ENCODE peak calls at places on chromosomes 3 and 15, in five cellular contexts. Y is neuronal stem cell, R is IMR-90, C is H9, Q is mesenchymal stem cell. N is an unnamed sample.

GRCh38 chr15:36896949-36897348 is 203.4 kb downstream of the MEIS2 start:
- DNase-seq in Y (no peak), R (no peak), C (no peak), Q (no peak), N (no peak)

GRCh38 chr3:39208463-39209055 is 16.2 kb upstream of the XIRP1 start:
- DNase-seq in Y (peak; percentile 14), R (peak; percentile 56), C (peak; percentile 77), Q (peak; percentile 66), N (peak; percentile 35)

GRCh38 chr3:169923189-169923588 is 11.8 kb downstream of the SAMD7 start:
- DNase-seq in Y (no peak), R (no peak), C (no peak), Q (no peak), N (no peak)

GRCh38 chr15:79066391-79067090 is 24.0 kb downstream of the RASGRF1 start:
- DNase-seq in Y (no peak), R (no peak), C (no peak), Q (no peak), N (no peak)

GRCh38 chr3:150238043-150238802 is 169.9 kb upstream of the TSC22D2 start:
- DNase-seq in Y (no peak), R (no peak), C (no peak), Q (no peak), N (no peak)

GRCh38 chr3:149657458-149657795 is 398 bp downstream of the WWTR1 start:
- DNase-seq in Y (no peak), R (peak; percentile 59), C (no peak), Q (peak; percentile 81), N (peak; percentile 91)

GRCh38 chr3:88131695-88132094 is 18.1 kb upstream of the C3orf38 start:
- DNase-seq in Y (no peak), R (peak; percentile 35), C (no peak), Q (peak; percentile 36), N (no peak)

GRCh38 chr3:157135671-157136396 is 24.1 kb downstream of the CCNL1 start:
- DNase-seq in Y (no peak), R (peak; percentile 72), C (no peak), Q (peak; percentile 78), N (no peak)

GRCh38 chr3:51955893-51956770 is 951 bp downstream of the GPR62 start:
- DNase-seq in Y (no peak), R (no peak), C (peak; percentile 86), Q (peak; percentile 77), N (peak; percentile 74)

GRCh38 chr15:43230640-43231115 is 9.9 kb upstream of the EPB42 start:
- DNase-seq in Y (no peak), R (no peak), C (no peak), Q (peak; percentile 77), N (no peak)

GRCh38 chr3:73540969-73541740 is 83.6 kb downstream of the PDZRN3 start:
- DNase-seq in Y (no peak), R (peak; percentile 60), C (no peak), Q (no peak), N (no peak)

GRCh38 chr3:16724487-16724886 is 119.3 kb upstream of the DAZL start:
- DNase-seq in Y (no peak), R (no peak), C (no peak), Q (no peak), N (no peak)

GRCh38 chr3:87198774-87199173 is 28.3 kb upstream of the CHMP2B start:
- DNase-seq in Y (no peak), R (no peak), C (no peak), Q (no peak), N (no peak)

GRCh38 chr3:149384911-149385321 is 7.5 kb upstream of the TM4SF1 start:
- DNase-seq in Y (no peak), R (peak; percentile 91), C (no peak), Q (peak; percentile 65), N (peak; percentile 88)

GRCh38 chr3:129892857-129893615 is 475 bp downstream of the TMCC1 start:
- DNase-seq in Y (peak; percentile 72), R (no peak), C (peak; percentile 65), Q (peak; percentile 56), N (peak; percentile 70)

GRCh38 chr3:80606073-80606472 is 838.3 kb upstream of the ROBO1 start:
- DNase-seq in Y (no peak), R (no peak), C (no peak), Q (no peak), N (no peak)

GRCh38 chr3:27165348-27165747 is 203.8 kb downstream of the NEK10 start:
- DNase-seq in Y (no peak), R (peak; percentile 42), C (no peak), Q (peak; percentile 71), N (peak; percentile 2)

GRCh38 chr3:11591401-11592266 is 52.1 kb downstream of the VGLL4 start:
- DNase-seq in Y (peak; percentile 90), R (peak; percentile 87), C (peak; percentile 54), Q (peak; percentile 85), N (no peak)

GRCh38 chr15:100879046-100879445 is 585 bp upstream of the ALDH1A3 start:
- DNase-seq in Y (no peak), R (no peak), C (no peak), Q (peak; percentile 10), N (peak; percentile 33)

GRCh38 chr3:150528359-150528797 is 17.9 kb downstream of the SERP1 start:
- DNase-seq in Y (no peak), R (peak; percentile 52), C (no peak), Q (peak; percentile 56), N (no peak)

GRCh38 chr3:25537476-25537875 is 109.4 kb downstream of the RARB start:
- DNase-seq in Y (no peak), R (no peak), C (no peak), Q (no peak), N (no peak)

GRCh38 chr3:109109574-109109973 is 8.4 kb downstream of the MORC1 start:
- DNase-seq in Y (no peak), R (no peak), C (peak; percentile 36), Q (no peak), N (no peak)

GRCh38 chr15:68447976-68448755 is 16.2 kb upstream of the ITGA11 start:
- DNase-seq in Y (no peak), R (no peak), C (no peak), Q (no peak), N (no peak)

GRCh38 chr3:54547051-54547450 is 380.8 kb downstream of the LRTM1 start:
- DNase-seq in Y (no peak), R (no peak), C (no peak), Q (no peak), N (no peak)

GRCh38 chr3:45244356-45244755 is 18.3 kb upstream of the TMEM158 start:
- DNase-seq in Y (no peak), R (no peak), C (peak; percentile 5), Q (no peak), N (no peak)

GRCh38 chr3:29576181-29576580 is 295.3 kb downstream of the RBMS3 start:
- DNase-seq in Y (no peak), R (no peak), C (no peak), Q (no peak), N (no peak)

GRCh38 chr3:30964612-30965011 is 70.2 kb upstream of the GADL1 start:
- DNase-seq in Y (no peak), R (no peak), C (no peak), Q (no peak), N (no peak)

GRCh38 chr15:59830143-59830542 is 141.0 kb upstream of the BNIP2 start:
- DNase-seq in Y (no peak), R (no peak), C (no peak), Q (no peak), N (no peak)

DNA sequence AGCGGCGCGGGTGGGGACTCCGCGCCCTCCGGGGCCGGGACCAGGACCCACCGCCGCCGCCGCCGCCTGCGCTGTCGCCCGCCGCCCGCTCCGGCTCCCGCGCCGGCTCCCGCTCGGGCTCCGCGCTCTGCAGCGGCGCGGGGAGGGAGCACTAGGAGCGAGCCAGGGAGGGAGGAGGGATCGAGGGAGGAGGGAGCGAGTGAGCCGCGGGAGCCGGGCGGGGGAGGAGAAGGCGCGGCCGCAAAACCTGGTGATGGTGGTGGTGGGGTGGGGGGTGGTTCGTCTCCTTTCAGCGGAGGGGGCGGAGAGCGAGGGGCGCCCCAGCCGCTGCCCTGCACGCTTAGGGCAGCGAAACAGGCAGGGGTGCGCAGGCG is at the start of gene LINGO1:
- DNase-seq in Y (peak; percentile 35), R (no peak), C (no peak), Q (peak; percentile 20), N (no peak)
- H2BK120ac ChIP-seq in Y (peak within 1 kb of the TSS; percentile 84), R (no peak within 1 kb of the TSS), C (no peak within 1 kb of the TSS), Q (peak within 1 kb of the TSS; percentile 8), N (no peak within 1 kb of the TSS)

DNA sequence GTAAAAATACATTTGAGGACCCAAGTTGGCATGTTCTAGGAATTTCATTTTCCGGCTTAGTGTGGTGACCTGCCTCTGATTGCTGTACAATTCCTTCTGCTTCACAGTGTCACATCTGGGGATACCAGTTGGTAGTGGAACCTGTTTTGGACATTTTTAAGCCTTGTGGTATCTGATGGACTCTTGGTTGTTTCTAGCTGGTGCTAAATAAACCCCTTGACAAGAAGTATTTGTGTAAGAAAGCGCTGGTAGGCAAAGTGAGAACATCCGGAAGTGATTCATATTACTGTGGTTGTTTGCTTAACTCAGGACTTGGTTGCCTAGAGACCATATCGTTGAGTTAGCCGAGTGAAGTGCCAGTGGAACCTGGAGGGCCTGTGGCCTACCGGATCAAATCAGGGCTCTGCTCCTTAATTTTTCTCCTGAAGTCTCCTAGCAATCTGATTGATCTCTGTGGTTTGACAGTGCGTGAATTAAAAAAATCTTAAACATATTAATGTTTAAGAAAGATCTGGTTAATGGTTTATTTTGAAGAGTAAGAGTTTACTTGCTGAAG is 12.8 kb downstream of the IQGAP1 start:
- DNase-seq in Y (peak; percentile 26), R (peak; percentile 96), C (peak; percentile 79), Q (peak; percentile 99), N (peak; percentile 98)
- H3K4me1 ChIP-seq in Y (peaks cover 4% of the 10 kb centered on the region), R (peaks cover 16% of the 10 kb centered on the region), C (peaks cover 4% of the 10 kb centered on the region), Q (peaks cover 10% of the 10 kb centered on the region), N (peaks cover 4% of the 10 kb centered on the region)

GRCh38 chr15:62301993-62302665 is 137.0 kb upstream of the C2CD4B start:
- DNase-seq in Y (no peak), R (peak; percentile 1), C (no peak), Q (peak; percentile 17), N (no peak)

GRCh38 chr15:62307551-62307950 is 142.5 kb upstream of the C2CD4B start:
- DNase-seq in Y (no peak), R (peak; percentile 76), C (no peak), Q (peak; percentile 58), N (peak; percentile 95)

DNA sequence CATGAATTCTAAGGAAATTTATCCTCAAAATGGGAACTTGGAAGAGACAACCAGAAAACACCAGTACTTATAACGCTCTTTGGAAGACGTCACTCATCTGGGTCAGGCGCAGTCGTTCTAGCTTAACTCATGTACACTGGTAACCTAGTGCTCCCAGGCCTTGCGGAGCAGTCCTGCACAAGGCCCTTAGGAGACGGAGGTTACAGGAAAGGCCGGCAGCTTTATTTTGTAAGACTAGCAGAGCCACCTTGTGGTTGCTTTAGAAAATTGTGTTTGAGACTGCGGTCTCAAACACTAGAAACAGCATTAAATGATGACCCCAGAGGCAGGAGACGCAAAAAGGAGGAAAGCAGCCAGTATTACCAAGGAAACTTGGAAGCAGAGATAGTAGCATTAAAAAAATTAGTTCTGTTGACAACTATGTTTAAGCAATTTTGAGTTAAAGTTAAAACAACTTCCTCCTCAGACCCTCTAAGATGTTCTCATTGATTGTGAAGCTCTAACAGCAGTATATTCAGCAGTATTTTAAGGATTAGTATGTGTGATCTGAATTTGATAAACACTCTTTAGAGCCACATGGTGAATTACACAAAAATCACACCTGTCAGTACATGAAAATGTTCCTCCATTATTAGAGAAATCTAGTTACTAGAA is 141.9 kb upstream of the C2CD4B start:
- DNase-seq in Y (peak; percentile 65), R (peak; percentile 67), C (peak; percentile 83), Q (peak; percentile 79), N (peak; percentile 84)
- H2AFZ ChIP-seq in Y (peak overlapping the region; percentile 74), R (peak overlapping the region; percentile 81), C (no peak overlapping the region), Q (no peak overlapping the region), N (no peak overlapping the region)

DNA sequence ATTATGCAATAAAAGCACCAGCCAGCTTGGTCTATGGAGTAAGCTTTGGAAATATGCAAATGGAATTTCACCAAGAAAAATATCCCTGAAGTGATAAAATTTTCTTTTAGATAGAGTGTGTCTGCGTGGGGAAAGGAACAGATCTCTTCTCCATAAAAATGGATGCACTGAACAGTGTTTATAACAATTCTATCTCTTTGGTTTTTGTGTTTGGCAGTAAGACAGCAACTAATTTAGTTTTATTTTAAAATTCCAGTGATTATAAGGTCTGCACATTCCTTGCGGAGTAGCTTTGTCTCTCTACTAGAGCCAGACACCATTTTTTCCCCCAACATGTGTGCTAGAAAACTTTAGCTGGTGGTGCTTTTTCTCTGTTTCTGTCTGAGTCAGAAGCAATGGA is 712.4 kb downstream of the GRM7 start:
- DNase-seq in Y (no peak), R (no peak), C (no peak), Q (no peak), N (no peak)
- H2BK120ac ChIP-seq in Y (no peak overlapping the region), R (no peak overlapping the region), C (no peak overlapping the region), Q (no peak overlapping the region), N (no peak overlapping the region)